ENCODE peak calls at places on chromosomes 1 and 21, in four cellular contexts. U is A549, L is H1, G is K562. M is an unnamed sample.

GRCh38 chr1:180615493-180616290 is 16.1 kb upstream of the XPR1 start:
- DNase-seq in U (no peak), L (no peak), G (no peak), M (no peak)

GRCh38 chr1:202498542-202498941 is 150.0 kb downstream of the PPP1R12B start:
- DNase-seq in U (no peak), L (no peak), G (no peak), M (no peak)

GRCh38 chr1:226304291-226304955 is 4.5 kb downstream of the LIN9 start:
- DNase-seq in U (no peak), L (no peak), G (no peak), M (no peak)

GRCh38 chr1:170586321-170586855 is 54.4 kb downstream of the GORAB start:
- DNase-seq in U (no peak), L (no peak), G (no peak), M (no peak)

GRCh38 chr1:36440044-36440443 is 10.2 kb downstream of the OSCP1 start:
- DNase-seq in U (no peak), L (no peak), G (no peak), M (no peak)

GRCh38 chr1:90176530-90176929 is 181.6 kb downstream of the ZNF326 start:
- DNase-seq in U (no peak), L (no peak), G (no peak), M (no peak)

GRCh38 chr1:179253286-179253972 is 24.0 kb upstream of the ABL2 start:
- DNase-seq in U (no peak), L (no peak), G (no peak), M (no peak)

GRCh38 chr1:175192630-175193338 is at the start of gene KIAA0040:
- DNase-seq in U (peak), L (no peak), G (peak), M (peak)

GRCh38 chr21:29104239-29104708 is 26.2 kb upstream of the MAP3K7CL start:
- DNase-seq in U (no peak), L (no peak), G (no peak), M (no peak)

GRCh38 chr1:221621683-221622082 is 120.2 kb downstream of the DUSP10 start:
- DNase-seq in U (no peak), L (no peak), G (no peak), M (no peak)

GRCh38 chr1:81412954-81413353 is 387.8 kb upstream of the ADGRL2 start:
- DNase-seq in U (no peak), L (peak), G (no peak), M (no peak)

GRCh38 chr1:231493421-231494185 is 34.9 kb upstream of the TSNAX start:
- DNase-seq in U (no peak), L (no peak), G (peak), M (peak)

GRCh38 chr1:185846672-185847440 is 112.7 kb downstream of the HMCN1 start:
- DNase-seq in U (no peak), L (no peak), G (no peak), M (no peak)

GRCh38 chr1:66247415-66248208 is 286.3 kb upstream of the SGIP1 start:
- DNase-seq in U (no peak), L (no peak), G (no peak), M (no peak)

GRCh38 chr1:56576880-56577858 is 2.2 kb downstream of the PLPP3 start:
- DNase-seq in U (peak), L (no peak), G (peak), M (peak)

GRCh38 chr1:76784502-76784901 is 82.8 kb upstream of the ST6GALNAC5 start:
- DNase-seq in U (no peak), L (no peak), G (no peak), M (no peak)

GRCh38 chr1:54547601-54548388 is at the start of gene ACOT11:
- DNase-seq in U (peak), L (no peak), G (peak), M (no peak)

GRCh38 chr1:41851589-41851988 is 67.1 kb downstream of the HIVEP3 start:
- DNase-seq in U (no peak), L (no peak), G (no peak), M (peak)

GRCh38 chr1:47986741-47987140 is 10.4 kb downstream of the TRABD2B start:
- DNase-seq in U (no peak), L (no peak), G (no peak), M (no peak)

GRCh38 chr1:154862927-154863701 is 7.0 kb downstream of the KCNN3 start:
- DNase-seq in U (no peak), L (no peak), G (no peak), M (no peak)

GRCh38 chr1:9561429-9561828 is 22.2 kb downstream of the SLC25A33 start:
- DNase-seq in U (no peak), L (no peak), G (peak), M (peak)

GRCh38 chr21:46057111-46057709 is 40.7 kb upstream of the COL6A2 start:
- DNase-seq in U (no peak), L (no peak), G (no peak), M (no peak)

GRCh38 chr21:44907966-44908364 is 12.7 kb downstream of the ITGB2 start:
- DNase-seq in U (no peak), L (no peak), G (no peak), M (no peak)

GRCh38 chr1:232669981-232670763 is 40.2 kb upstream of the SIPA1L2 start:
- DNase-seq in U (no peak), L (no peak), G (no peak), M (peak)

DNA sequence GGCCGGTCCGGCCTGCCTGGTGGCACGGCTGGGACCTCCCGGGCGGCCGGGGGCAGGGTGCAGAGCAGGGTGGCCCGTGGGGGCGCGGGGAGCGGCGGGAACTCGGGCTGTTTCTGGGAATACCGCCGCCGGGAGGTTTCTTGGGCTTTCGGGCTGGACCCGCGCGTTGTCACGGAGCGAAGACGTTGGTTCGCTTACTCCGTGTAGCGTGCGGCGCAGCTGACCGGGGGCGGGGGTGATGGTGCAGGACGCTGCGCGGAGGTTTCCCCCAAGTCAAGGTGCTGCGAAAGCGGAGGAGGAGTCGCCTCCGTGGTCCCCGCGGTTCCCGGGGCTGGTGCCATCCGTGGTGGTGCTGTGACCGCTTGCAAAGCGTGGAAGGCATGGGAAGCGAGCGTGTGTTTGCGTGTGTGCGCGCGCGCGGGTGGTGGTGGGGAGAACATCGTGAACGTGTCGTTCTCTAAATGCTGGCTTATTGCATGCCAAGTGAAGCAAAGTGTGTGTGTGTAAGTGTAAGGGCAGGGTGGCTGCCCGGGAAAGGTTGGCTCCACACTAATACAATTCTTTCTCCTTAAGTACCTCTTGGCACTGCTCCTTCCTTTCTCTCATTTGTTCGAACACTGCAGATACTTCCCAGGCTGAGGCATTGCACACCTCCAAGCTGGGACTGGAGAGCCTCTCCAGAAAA is 1.1 kb downstream of the RYR2 start:
- DNase-seq in U (no peak), L (no peak), G (no peak), M (no peak)
- H3K4me3 ChIP-seq in U (peak), L (peak), G (no peak), M (no peak)

DNA sequence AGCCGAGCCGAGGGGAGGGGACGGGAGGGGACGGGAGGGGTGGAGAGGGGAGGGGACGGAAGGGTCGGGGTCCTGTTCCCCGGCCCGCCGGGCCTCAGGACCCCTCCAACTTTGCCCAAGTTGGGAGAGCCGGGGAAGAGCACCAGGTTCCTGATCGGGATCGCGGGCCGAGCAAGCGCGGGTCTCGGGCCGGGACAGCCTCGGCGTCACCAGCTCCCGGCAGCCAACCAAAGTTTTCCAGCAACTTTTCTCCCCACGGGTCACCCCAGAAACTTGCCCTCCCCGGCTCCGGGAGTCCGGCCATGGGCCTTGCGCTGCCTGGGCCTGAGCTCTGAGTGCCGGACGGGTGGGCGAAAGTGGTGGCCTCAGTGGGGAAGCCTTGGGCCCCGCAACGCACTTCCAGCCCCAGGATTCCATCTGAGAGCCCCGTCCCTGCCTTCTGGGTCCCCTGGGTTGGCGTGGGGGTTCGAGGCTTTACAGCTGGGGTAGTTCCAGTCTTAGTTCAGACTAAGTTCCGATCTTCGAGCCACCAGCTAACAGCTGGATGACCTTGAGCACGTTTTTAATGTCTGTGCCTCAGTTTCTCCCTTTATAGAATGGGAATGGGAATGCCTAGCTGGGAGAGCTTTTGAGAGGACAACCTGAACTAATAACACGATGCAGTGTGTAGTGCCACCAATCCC is 458 bp downstream of the ZC3H12A start:
- DNase-seq in U (no peak), L (no peak), G (peak), M (no peak)
- TF ChIP-seq POLR2A in U (no peak), L (no peak), G (peak), M (no peak)

DNA sequence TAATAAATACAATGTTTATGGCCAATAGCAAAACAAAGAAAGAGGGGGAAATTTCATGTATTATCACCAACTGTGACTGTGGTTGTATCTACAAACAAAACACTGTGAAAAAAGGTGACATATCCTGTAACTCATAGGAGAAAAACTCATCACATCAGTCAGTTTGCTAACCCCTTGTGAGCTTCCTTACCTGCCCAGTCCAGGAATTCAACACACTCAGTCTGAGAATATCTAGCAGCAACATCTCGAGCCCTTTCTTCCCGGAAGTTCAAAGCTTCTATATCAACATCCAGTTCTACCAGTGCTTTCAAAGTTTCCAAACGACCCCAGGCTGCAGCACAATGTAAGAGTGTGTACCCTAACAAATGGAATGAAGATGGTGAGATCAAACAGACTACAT is 11.5 kb downstream of the TEX50 start:
- DNase-seq in U (no peak), L (no peak), G (no peak), M (no peak)
- TF ChIP-seq JUN in U (no peak), L (no peak), G (no peak), M (no peak)

GRCh38 chr1:85317580-85317979 is 41.1 kb upstream of the BCL10 start:
- DNase-seq in U (no peak), L (no peak), G (no peak), M (no peak)
- H3K4me3 ChIP-seq in U (no peak), L (no peak), G (no peak), M (no peak)

DNA sequence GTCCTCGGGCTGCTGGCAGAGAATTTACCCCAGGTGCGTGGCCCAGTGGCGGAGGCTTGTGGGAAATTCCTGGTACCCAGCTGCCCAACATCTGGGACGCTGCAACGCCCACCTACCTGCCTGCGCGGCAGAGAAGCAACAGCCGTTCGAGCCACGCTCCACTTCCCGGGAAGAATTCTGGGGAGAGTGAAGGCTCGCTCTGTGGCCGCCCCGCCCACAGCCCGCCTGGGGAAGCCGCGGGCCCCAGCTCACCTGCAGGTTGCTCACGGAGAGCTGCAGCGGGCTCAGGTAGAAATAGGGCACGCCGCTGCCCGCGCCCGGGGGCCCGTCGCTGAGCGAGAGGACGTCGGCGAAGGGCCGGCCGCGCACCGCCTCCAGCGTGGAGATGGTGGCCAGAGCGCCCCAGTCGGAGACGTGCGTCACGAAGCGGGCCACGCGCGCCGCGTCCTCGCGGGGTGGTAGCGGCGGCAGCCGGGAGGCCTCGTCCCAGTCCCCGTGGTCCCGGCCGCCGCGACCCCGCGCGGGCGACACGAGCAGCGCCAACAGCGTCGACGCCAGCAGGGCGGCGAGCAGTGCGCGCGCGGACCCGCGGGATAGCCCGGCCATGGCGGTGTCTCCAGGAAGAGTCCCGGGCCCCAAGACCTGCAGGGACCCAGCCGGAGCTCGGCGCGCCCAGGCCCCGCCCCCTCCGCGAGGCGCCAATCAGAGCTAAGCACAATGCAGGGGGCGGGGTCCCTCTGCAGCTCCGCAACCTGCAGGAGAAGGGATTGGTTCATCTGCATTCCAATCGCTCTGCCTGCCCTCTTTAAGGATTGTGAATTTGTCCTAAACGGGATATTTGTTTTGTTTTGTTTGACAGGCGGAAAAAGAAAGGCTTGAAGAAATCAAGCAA is at the start of gene CREG1:
- DNase-seq in U (peak), L (peak), G (peak), M (peak)
- TF ChIP-seq POLR2A in U (peak), L (peak), G (peak), M (peak)

GRCh38 chr1:15616704-15617172 is 520 bp upstream of the DDI2 start:
- DNase-seq in U (no peak), L (no peak), G (no peak), M (no peak)
- TF ChIP-seq JUN in U (no peak), L (no peak), G (no peak), M (no peak)

DNA sequence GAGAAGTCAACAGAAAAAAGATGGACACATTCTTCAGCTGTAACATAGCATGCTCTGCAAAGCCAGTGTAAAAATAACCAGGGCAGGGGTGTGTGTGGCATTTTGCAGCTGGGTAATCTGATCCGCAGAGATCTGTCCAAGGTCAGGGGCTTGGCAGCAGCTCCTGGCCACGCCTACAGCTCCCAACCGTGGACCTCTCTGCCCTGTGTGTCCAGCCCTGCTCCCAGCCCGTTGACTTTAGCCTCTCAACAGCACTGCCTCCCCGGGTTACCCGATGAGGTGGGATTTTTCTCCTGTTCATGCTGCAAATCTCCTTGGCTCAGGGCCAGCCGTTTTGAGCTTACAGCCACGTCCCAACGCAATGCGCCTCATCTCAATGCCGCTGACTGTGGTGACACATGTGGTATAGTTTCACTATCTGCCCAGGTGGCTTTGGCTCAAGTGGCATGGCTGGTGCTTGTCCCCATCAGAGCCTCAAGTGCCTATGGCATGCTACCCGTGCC is 68.1 kb downstream of the VWA5B1 start:
- DNase-seq in U (no peak), L (no peak), G (no peak), M (no peak)
- H3K4me3 ChIP-seq in U (peak), L (no peak), G (no peak), M (no peak)

DNA sequence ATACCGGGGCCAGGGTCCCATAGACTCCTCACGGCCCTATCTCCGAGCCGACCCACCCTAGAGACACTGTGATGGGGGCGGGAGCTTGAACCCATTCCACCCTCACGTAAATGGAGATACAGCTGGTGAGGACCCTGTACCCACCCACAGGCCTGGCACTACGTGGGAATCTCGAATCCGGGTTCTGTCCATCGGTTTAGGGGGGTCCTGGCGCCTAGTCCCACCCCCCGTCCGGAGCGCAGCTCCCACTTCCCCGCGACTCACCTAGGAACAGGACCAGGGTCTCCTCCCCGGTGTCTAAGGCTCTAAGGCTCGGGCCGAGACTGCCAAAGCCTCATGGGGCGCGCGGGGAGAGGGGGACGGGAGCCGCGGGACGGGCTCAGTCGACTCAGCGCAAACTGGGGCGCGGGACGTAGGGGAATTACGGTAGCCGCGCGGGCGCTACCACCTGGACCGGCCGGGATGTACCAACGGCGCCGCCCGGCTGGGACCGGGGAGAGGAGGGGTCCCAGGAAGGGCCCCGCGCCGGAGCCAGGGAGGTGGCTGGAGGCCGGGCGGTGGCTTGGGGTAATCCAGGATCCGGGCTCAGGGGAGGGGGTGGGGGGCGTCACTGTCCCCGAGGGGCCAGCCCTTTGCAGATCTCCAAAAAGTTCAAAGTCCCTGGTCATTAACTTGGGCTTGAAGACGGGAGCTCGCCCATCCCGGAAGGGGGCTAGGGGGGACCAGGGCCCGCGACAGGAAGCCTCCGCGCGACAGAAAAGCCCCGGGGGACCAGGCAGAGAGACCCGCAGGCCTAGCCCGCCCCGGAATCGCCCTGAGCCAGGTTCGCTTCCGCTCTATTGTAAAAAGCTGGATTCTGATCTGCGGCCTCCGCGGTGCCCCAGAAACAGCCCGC is 1.0 kb downstream of the PLEKHG5 start:
- DNase-seq in U (peak), L (no peak), G (peak), M (peak)
- TF ChIP-seq POLR2A in U (peak), L (no peak), G (no peak), M (no peak)

DNA sequence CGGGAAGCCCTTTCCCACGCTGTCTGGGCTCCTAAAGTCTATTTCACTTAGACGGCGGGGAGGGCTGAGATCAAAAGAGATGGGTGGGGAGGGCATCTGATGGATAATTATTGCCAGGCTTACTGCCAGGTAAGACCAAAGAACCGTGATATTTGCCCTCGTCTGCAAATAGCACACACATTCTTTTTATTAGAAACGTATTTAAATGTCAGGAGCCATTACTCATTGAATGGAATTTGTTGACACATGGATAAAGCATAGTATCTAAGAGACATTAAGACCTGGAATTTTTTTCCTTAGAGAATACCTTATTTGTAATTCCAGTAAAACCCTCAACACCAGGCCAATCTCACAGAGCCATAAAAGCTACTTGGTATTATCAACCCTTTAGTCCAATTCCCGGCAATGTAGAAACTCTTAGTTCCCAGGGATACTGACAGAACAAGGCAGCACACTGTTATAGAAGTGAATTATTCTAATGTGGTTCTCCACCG is 10.7 kb downstream of the URB1 start:
- DNase-seq in U (no peak), L (no peak), G (no peak), M (no peak)
- TF ChIP-seq JUN in U (peak), L (no peak), G (no peak), M (no peak)